ENCODE peak calls at places on chromosomes 6 and 20, in five cellular contexts. Z is GM12878, B is K562, N is HepG2, C is H1. I is an unnamed sample.

GRCh38 chr20:60038400-60038799 is 80.2 kb downstream of the CDH26 start:
- DNase-seq in N (no peak), Z (no peak), B (no peak), C (no peak), I (no peak)

GRCh38 chr20:38229376-38230252 is 30.9 kb downstream of the KIAA1755 start:
- DNase-seq in N (peak; percentile 54), C (no peak), Z (no peak), B (peak; percentile 51), I (no peak)

GRCh38 chr6:64680446-64680845 is 1026.6 kb downstream of the EYS start:
- DNase-seq in B (no peak), Z (no peak), N (no peak), C (no peak), I (no peak)

GRCh38 chr20:24781061-24781980 is 167.7 kb upstream of the CST7 start:
- DNase-seq in C (no peak), B (no peak), N (peak; percentile 39), Z (no peak), I (no peak)

GRCh38 chr6:152295346-152295745 is 341.8 kb downstream of the SYNE1 start:
- DNase-seq in B (no peak), Z (no peak), C (no peak), N (no peak), I (no peak)

GRCh38 chr6:90101403-90101802 is 195.2 kb downstream of the BACH2 start:
- DNase-seq in B (no peak), Z (no peak), C (no peak), N (no peak), I (no peak)

GRCh38 chr6:116450185-116450710 is 10.9 kb upstream of the CALHM6 start:
- DNase-seq in C (no peak), B (no peak), N (no peak), Z (no peak), I (no peak)

GRCh38 chr6:3531481-3531880 is 74.6 kb upstream of the SLC22A23 start:
- DNase-seq in N (no peak), Z (no peak), B (no peak), C (no peak), I (no peak)

GRCh38 chr20:53287357-53288042 is 306.1 kb downstream of the ZNF217 start:
- DNase-seq in Z (no peak), C (no peak), N (no peak), B (no peak), I (no peak)

GRCh38 chr6:115612796-115613479 is 447.8 kb downstream of the FRK start:
- DNase-seq in B (no peak), Z (no peak), N (no peak), C (no peak), I (no peak)

GRCh38 chr20:60565093-60565492 is 606.9 kb downstream of the CDH26 start:
- DNase-seq in Z (no peak), C (no peak), N (no peak), B (no peak), I (no peak)

GRCh38 chr6:169589293-169589692 is 112.5 kb downstream of the WDR27 start:
- DNase-seq in Z (no peak), B (no peak), N (no peak), C (no peak), I (no peak)

GRCh38 chr6:38634518-38634917 is 5.2 kb downstream of the BTBD9 start:
- DNase-seq in Z (no peak), B (no peak), N (no peak), C (no peak), I (no peak)

GRCh38 chr6:135182120-135182992 is 1.2 kb downstream of the MYB start:
- DNase-seq in N (no peak), Z (no peak), C (no peak), B (peak; percentile 46), I (no peak)

GRCh38 chr6:157629220-157629619 is 193.8 kb upstream of the SNX9 start:
- DNase-seq in B (no peak), N (no peak), Z (no peak), C (no peak), I (no peak)

GRCh38 chr20:13610205-13610604 is 28.5 kb downstream of the TASP1 start:
- DNase-seq in Z (no peak), B (peak; percentile 8), N (peak; percentile 41), C (no peak), I (no peak)

GRCh38 chr6:90251295-90251992 is 45.2 kb downstream of the BACH2 start:
- DNase-seq in N (no peak), Z (peak; percentile 19), C (no peak), B (no peak), I (no peak)

GRCh38 chr20:44080646-44081267 is 106.2 kb downstream of the JPH2 start:
- DNase-seq in Z (peak; percentile 55), B (peak; percentile 81), N (peak; percentile 79), C (peak; percentile 25), I (peak; percentile 71)

GRCh38 chr6:115986026-115986425 is 74.7 kb downstream of the FRK start:
- DNase-seq in B (no peak), C (no peak), N (no peak), Z (no peak), I (no peak)

GRCh38 chr6:41577865-41578713 is 31.9 kb downstream of the FOXP4 start:
- DNase-seq in N (peak; percentile 99), Z (no peak), C (no peak), B (peak; percentile 76), I (no peak)

GRCh38 chr20:36957875-36958667 is 6.6 kb upstream of the SAMHD1 start:
- DNase-seq in N (no peak), C (no peak), B (no peak), Z (no peak), I (no peak)

GRCh38 chr20:43926691-43927090 is 12.0 kb downstream of the TOX2 start:
- DNase-seq in Z (no peak), B (no peak), C (no peak), N (no peak), I (no peak)

GRCh38 chr20:24584538-24585356 is 115.3 kb downstream of the SYNDIG1 start:
- DNase-seq in N (no peak), Z (no peak), C (no peak), B (no peak), I (no peak)

GRCh38 chr20:57093766-57094165 is 172.7 kb downstream of the BMP7 start:
- DNase-seq in B (no peak), C (no peak), Z (no peak), N (no peak), I (no peak)

GRCh38 chr6:108779521-108779920 is 68.7 kb upstream of the ARMC2 start:
- DNase-seq in Z (no peak), B (no peak), N (no peak), C (no peak), I (no peak)

GRCh38 chr6:75693534-75693933 is 55.5 kb upstream of the MYO6 start:
- DNase-seq in C (no peak), B (no peak), N (peak; percentile 2), Z (no peak), I (no peak)

GRCh38 chr6:121917263-121917829 is 481.9 kb downstream of the GJA1 start:
- DNase-seq in N (no peak), Z (no peak), B (no peak), C (no peak), I (no peak)

GRCh38 chr20:13259921-13260320 is 38.8 kb downstream of the ISM1 start:
- DNase-seq in B (no peak), N (no peak), Z (no peak), C (no peak), I (no peak)

GRCh38 chr20:58718729-58719128 is 26.1 kb downstream of the NPEPL1 start:
- DNase-seq in B (no peak), C (no peak), Z (no peak), N (no peak), I (no peak)

GRCh38 chr6:126180585-126180984 is 159.3 kb upstream of the CENPW start:
- DNase-seq in N (peak; percentile 52), C (no peak), Z (peak; percentile 25), B (no peak), I (no peak)

GRCh38 chr6:29628419-29629281 is 4.3 kb downstream of the GABBR1 start:
- DNase-seq in Z (no peak), C (peak; percentile 84), B (peak; percentile 81), N (peak; percentile 43), I (peak; percentile 60)

GRCh38 chr6:23855497-23856116 is 270.4 kb upstream of the NRSN1 start:
- DNase-seq in C (no peak), N (no peak), Z (no peak), B (no peak), I (no peak)
- TF ChIP-seq TAF1 in C (no peak), N (no peak), Z (no peak), B (no peak), I (no peak)

DNA sequence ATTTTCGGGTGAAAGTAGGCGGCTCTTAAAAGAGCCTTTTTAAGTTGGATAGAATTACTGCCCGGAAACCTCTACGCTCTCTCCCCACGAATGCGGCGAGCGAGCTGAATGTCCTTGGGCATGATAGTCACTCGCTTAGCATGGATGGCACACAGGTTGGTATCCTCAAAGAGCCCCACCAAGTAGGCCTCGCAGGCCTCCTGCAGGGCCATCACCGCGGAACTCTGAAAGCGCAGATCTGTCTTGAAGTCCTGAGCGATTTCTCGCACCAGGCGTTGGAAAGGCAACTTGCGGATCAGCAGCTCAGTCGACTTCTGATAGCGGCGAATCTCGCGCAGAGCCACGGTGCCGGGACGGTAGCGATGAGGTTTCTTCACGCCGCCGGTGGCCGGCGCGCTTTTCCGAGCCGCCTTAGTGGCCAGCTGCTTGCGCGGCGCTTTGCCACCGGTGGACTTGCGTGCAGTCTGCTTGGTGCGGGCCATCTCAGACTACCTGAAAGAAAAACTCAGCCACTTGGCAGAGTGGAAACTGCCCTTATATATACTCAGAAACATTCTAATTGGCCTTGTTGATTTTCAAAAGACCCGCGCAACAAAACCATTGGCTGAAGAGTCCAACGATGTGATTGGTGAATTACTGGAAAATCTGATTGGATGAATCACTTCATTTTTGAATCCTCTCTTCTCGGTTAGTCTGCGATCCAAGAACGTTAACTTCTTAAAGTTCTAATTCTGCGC is 93.9 kb upstream of the BTN3A2 start:
- DNase-seq in C (no peak), N (no peak), B (no peak), Z (peak; percentile 98), I (no peak)
- TF ChIP-seq POLR2A in C (peak; percentile 100), N (no peak), B (no peak), Z (peak; percentile 95), I (peak; percentile 94)

GRCh38 chr6:9204171-9204570 is 768.8 kb upstream of the SLC35B3 start:
- DNase-seq in B (no peak), Z (no peak), N (no peak), C (no peak), I (no peak)
- TF ChIP-seq TAF1 in B (no peak), Z (no peak), N (no peak), C (no peak), I (no peak)

GRCh38 chr6:149439626-149440025 is 39.6 kb downstream of the SUMO4 start:
- DNase-seq in B (no peak), N (no peak), C (no peak), Z (no peak), I (no peak)

GRCh38 chr6:149443411-149444181 is 41.2 kb downstream of the ZC3H12D start:
- DNase-seq in Z (no peak), C (no peak), N (no peak), B (no peak), I (no peak)

GRCh38 chr6:149438855-149439254 is 38.8 kb downstream of the SUMO4 start:
- DNase-seq in N (no peak), B (no peak), Z (no peak), C (no peak), I (no peak)

GRCh38 chr6:149440735-149441662 is 40.9 kb downstream of the SUMO4 start:
- DNase-seq in B (no peak), N (peak; percentile 40), Z (no peak), C (no peak), I (no peak)

DNA sequence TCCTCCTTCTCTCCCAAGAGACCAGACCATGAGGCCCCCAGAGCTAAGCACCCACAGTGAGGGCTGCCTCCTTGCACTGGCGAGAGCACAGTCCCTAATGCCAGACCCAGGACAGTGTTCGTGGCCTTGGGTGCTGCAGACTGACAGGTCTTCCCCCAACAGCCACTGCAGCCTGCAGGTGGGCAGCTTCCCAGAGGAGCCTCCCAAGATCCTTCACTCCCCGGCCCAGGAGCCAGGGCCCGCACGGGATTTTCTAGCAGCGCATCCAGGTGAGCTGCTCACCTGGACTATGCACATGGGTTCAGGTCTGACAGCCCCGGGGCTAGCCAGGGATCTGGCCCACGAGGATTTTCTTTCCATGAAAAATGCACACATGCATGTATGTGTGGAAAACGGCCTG is 41.7 kb downstream of the SUMO4 start:
- DNase-seq in N (no peak), Z (no peak), C (no peak), B (no peak), I (no peak)
- TF ChIP-seq POLR2A in N (no peak), Z (no peak), C (no peak), B (no peak), I (no peak)

I was measured in GM12892.